ENCODE peak calls at places on chromosomes 12 and 14, in six cellular contexts. One of them, this sample, is unnamed.

GRCh38 chr14:44625098-44625497 is 118.0 kb upstream of the FSCB start:
- DNase-seq in stomach: no peak
- DNase-seq in lung: no peak
- DNase-seq in EH: no peak
- DNase-seq in anterior cingulate cortex: no peak
- DNase-seq in OCI-LY7: no peak
- DNase-seq in this sample: no peak

GRCh38 chr14:104458845-104459244 is 120.7 kb upstream of the C14orf180 start:
- DNase-seq in OCI-LY7: no peak
- DNase-seq in EH: no peak
- DNase-seq in anterior cingulate cortex: no peak
- DNase-seq in lung: peak; percentile 11
- DNase-seq in stomach: no peak
- DNase-seq in this sample: no peak

GRCh38 chr12:95577820-95578219 is 26.5 kb upstream of the USP44 start:
- DNase-seq in stomach: no peak
- DNase-seq in OCI-LY7: no peak
- DNase-seq in EH: no peak
- DNase-seq in lung: no peak
- DNase-seq in anterior cingulate cortex: no peak
- DNase-seq in this sample: no peak

GRCh38 chr12:67364228-67364627 is 95.1 kb downstream of the CAND1 start:
- DNase-seq in anterior cingulate cortex: no peak
- DNase-seq in stomach: no peak
- DNase-seq in EH: peak; percentile 27
- DNase-seq in OCI-LY7: no peak
- DNase-seq in lung: no peak
- DNase-seq in this sample: no peak

GRCh38 chr14:41830679-41831078 is 224.0 kb downstream of the LRFN5 start:
- DNase-seq in OCI-LY7: no peak
- DNase-seq in lung: no peak
- DNase-seq in anterior cingulate cortex: no peak
- DNase-seq in stomach: no peak
- DNase-seq in EH: no peak
- DNase-seq in this sample: no peak

GRCh38 chr12:46946137-46946536 is 120.3 kb upstream of the SLC38A4 start:
- DNase-seq in EH: peak; percentile 79
- DNase-seq in lung: no peak
- DNase-seq in anterior cingulate cortex: no peak
- DNase-seq in OCI-LY7: no peak
- DNase-seq in stomach: no peak
- DNase-seq in this sample: no peak

GRCh38 chr14:85273952-85274351 is 256.0 kb upstream of the FLRT2 start:
- DNase-seq in stomach: no peak
- DNase-seq in EH: no peak
- DNase-seq in OCI-LY7: no peak
- DNase-seq in lung: no peak
- DNase-seq in anterior cingulate cortex: no peak
- DNase-seq in this sample: no peak

GRCh38 chr12:94875525-94875924 is 128.0 kb downstream of the NDUFA12 start:
- DNase-seq in lung: no peak
- DNase-seq in anterior cingulate cortex: no peak
- DNase-seq in EH: no peak
- DNase-seq in stomach: no peak
- DNase-seq in OCI-LY7: peak; percentile 87
- DNase-seq in this sample: no peak

GRCh38 chr12:54407183-54407905 is 11.7 kb downstream of the ITGA5 start:
- DNase-seq in anterior cingulate cortex: no peak
- DNase-seq in EH: no peak
- DNase-seq in stomach: no peak
- DNase-seq in lung: no peak
- DNase-seq in OCI-LY7: no peak
- DNase-seq in this sample: no peak

GRCh38 chr12:111616177-111616623 is 17.1 kb upstream of the ATXN2 start:
- DNase-seq in EH: no peak
- DNase-seq in lung: no peak
- DNase-seq in anterior cingulate cortex: no peak
- DNase-seq in stomach: no peak
- DNase-seq in OCI-LY7: no peak
- DNase-seq in this sample: no peak

GRCh38 chr14:50501642-50502041 is 30.7 kb downstream of the MAP4K5 start:
- DNase-seq in anterior cingulate cortex: no peak
- DNase-seq in stomach: no peak
- DNase-seq in EH: peak; percentile 87
- DNase-seq in OCI-LY7: no peak
- DNase-seq in lung: no peak
- DNase-seq in this sample: no peak

GRCh38 chr14:61145258-61145902 is 135.8 kb downstream of the TMEM30B start:
- DNase-seq in lung: peak; percentile 28
- DNase-seq in stomach: no peak
- DNase-seq in anterior cingulate cortex: no peak
- DNase-seq in EH: peak; percentile 98
- DNase-seq in OCI-LY7: no peak
- DNase-seq in this sample: no peak

GRCh38 chr14:51165415-51165814 is 70.5 kb upstream of the TRIM9 start:
- DNase-seq in stomach: no peak
- DNase-seq in anterior cingulate cortex: no peak
- DNase-seq in OCI-LY7: no peak
- DNase-seq in lung: no peak
- DNase-seq in EH: no peak
- DNase-seq in this sample: no peak

GRCh38 chr12:67633708-67634107 is 14.8 kb upstream of the DYRK2 start:
- DNase-seq in lung: peak; percentile 29
- DNase-seq in anterior cingulate cortex: no peak
- DNase-seq in OCI-LY7: no peak
- DNase-seq in stomach: peak; percentile 54
- DNase-seq in EH: no peak
- DNase-seq in this sample: no peak

GRCh38 chr14:94305620-94306019 is 12.6 kb upstream of the SERPINA10 start:
- DNase-seq in stomach: no peak
- DNase-seq in OCI-LY7: no peak
- DNase-seq in anterior cingulate cortex: no peak
- DNase-seq in EH: no peak
- DNase-seq in lung: no peak
- DNase-seq in this sample: no peak